ENCODE peak calls at places on chromosome 6, in seven cellular contexts. Q, O, U, Y, E, H and C are unnamed samples.

GRCh38 chr6:38804368-38804767 is 89.3 kb downstream of the DNAH8 start:
- DNase-seq in U (no peak), O (no peak), Y (no peak), E (no peak), H (no peak), Q (no peak), C (no peak)

GRCh38 chr6:29014729-29015608 is 9.9 kb upstream of the ZNF311 start:
- DNase-seq in Q (no peak), E (no peak), O (no peak), U (no peak), H (no peak), Y (no peak), C (no peak)

GRCh38 chr6:90139272-90139817 is 157.3 kb downstream of the BACH2 start:
- DNase-seq in Q (no peak), Y (no peak), U (no peak), E (no peak), H (no peak), O (no peak), C (no peak)

GRCh38 chr6:135576055-135576454 is 78.5 kb upstream of the AHI1 start:
- DNase-seq in Q (no peak), U (no peak), H (no peak), O (no peak), Y (no peak), E (no peak), C (no peak)

GRCh38 chr6:144574796-144575195 is 289.7 kb downstream of the UTRN start:
- DNase-seq in U (no peak), E (no peak), Y (no peak), O (no peak), H (no peak), Q (no peak), C (no peak)

GRCh38 chr6:107811591-107812218 is 12.4 kb downstream of the SCML4 start:
- DNase-seq in H (no peak), Y (no peak), U (no peak), E (no peak), O (peak; percentile 16), Q (no peak), C (no peak)

GRCh38 chr6:143238306-143238705 is 177.6 kb downstream of the AIG1 start:
- DNase-seq in U (no peak), H (no peak), Q (no peak), O (no peak), E (no peak), Y (no peak), C (no peak)

GRCh38 chr6:43747734-43748133 is 22.3 kb upstream of the VEGFA start:
- DNase-seq in Q (peak; percentile 7), O (no peak), H (no peak), E (no peak), Y (no peak), U (no peak), C (no peak)

GRCh38 chr6:134607411-134607810 is 289.5 kb upstream of the SGK1 start:
- DNase-seq in H (no peak), E (no peak), U (no peak), Q (no peak), O (no peak), Y (no peak), C (no peak)

GRCh38 chr6:45265246-45265645 is 62.9 kb upstream of the RUNX2 start:
- DNase-seq in O (no peak), E (no peak), H (no peak), U (no peak), Y (no peak), Q (no peak), C (no peak)

GRCh38 chr6:47478233-47479155 is 905 bp downstream of the CD2AP start:
- DNase-seq in H (no peak), O (no peak), Y (peak; percentile 38), Q (no peak), U (no peak), E (no peak), C (no peak)

GRCh38 chr6:34864007-34864406 is 23.8 kb downstream of the TAF11 start:
- DNase-seq in U (no peak), E (no peak), Y (no peak), Q (no peak), O (no peak), H (no peak), C (no peak)

GRCh38 chr6:146912730-146913680 is 291.2 kb upstream of the STXBP5 start:
- DNase-seq in H (no peak), Y (no peak), O (no peak), Q (no peak), E (no peak), U (no peak), C (no peak)

DNA sequence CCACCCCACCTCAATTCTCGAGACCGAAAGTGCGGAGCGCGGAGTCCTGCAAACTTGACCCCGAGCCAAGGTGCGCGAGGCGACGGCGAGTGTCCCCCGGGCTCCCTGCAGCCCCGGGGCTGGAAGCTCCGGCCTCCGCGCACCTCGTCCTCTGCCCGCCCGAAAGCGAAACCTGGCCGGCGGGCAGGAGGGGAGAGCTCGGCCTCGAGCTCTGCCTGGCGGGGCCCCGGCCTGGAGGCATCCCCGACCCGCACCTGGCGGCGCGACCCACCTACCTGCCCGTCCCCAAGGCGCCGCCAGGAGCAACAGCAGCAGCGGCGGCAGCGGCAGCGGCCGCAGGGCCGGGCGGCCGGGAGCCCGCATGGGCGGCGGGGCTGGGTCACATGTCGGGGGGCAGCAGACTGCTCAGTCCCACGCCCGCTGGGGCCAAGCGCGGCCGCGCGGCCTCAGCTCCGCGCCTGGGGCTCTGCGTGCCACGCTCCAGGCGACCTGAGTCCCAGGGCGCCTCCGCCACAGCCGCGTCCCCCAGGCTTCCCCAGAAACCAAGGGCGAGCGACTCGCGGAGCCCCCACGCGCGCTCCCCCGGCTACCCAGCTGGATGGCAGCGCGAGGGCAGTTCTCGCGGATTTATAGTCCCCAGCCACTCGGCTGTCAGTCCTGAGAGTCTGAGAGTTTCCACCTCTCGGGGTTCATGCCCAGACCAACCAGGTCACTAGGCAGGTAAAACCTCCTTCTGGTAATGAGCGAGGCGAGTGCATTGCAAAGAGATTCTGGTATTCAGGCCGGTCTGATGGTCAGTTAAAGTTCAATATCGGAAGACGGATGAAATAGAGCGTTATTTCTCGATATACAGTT is at the start of gene IL20RA:
- DNase-seq in O (peak; percentile 38), Y (peak; percentile 30), U (peak; percentile 46), E (no peak), Q (peak; percentile 67), H (no peak), C (no peak)
- H3K9me3 ChIP-seq in O (no peaks in the 10 kb centered on the region), Y (no peaks in the 10 kb centered on the region), U (no peaks in the 10 kb centered on the region), E (no peaks in the 10 kb centered on the region), Q (no peaks in the 10 kb centered on the region), H (no peaks in the 10 kb centered on the region), C (no peaks in the 10 kb centered on the region)

GRCh38 chr6:19268117-19268516 is 569.1 kb upstream of the ID4 start:
- DNase-seq in Y (no peak), E (no peak), Q (no peak), H (no peak), U (no peak), O (no peak), C (no peak)

GRCh38 chr6:19269341-19269898 is 567.8 kb upstream of the ID4 start:
- DNase-seq in O (no peak), Y (no peak), U (no peak), E (no peak), H (no peak), Q (no peak), C (no peak)

GRCh38 chr6:19270616-19271015 is 566.6 kb upstream of the ID4 start:
- DNase-seq in Q (no peak), U (no peak), Y (no peak), E (no peak), O (no peak), H (no peak), C (no peak)

DNA sequence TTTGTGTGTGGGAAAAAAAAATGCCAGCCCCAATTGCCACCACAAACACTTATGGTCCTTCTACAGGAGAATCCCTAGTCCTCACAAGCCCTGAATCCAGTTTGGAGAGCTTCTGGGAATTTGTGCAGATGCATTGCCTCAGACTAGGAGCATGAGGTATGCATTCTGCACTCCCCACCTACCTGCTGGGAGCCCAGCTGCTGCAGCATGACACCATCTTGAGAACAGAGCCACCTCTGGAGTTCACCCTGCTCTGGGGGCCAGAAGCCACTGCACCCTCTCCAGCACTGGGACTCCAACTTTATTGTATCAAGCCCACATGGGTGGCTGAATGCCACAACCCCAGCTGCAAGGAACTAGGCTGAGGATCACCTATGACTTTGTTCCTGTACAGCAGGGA is 568.5 kb upstream of the ID4 start:
- DNase-seq in U (no peak), H (no peak), E (no peak), Q (no peak), Y (no peak), O (no peak), C (no peak)
- H3K9me3 ChIP-seq in U (no peaks in the 10 kb centered on the region), H (no peaks in the 10 kb centered on the region), E (no peaks in the 10 kb centered on the region), Q (peaks cover 3% of the 10 kb centered on the region), Y (no peaks in the 10 kb centered on the region), O (no peaks in the 10 kb centered on the region), C (no peaks in the 10 kb centered on the region)

DNA sequence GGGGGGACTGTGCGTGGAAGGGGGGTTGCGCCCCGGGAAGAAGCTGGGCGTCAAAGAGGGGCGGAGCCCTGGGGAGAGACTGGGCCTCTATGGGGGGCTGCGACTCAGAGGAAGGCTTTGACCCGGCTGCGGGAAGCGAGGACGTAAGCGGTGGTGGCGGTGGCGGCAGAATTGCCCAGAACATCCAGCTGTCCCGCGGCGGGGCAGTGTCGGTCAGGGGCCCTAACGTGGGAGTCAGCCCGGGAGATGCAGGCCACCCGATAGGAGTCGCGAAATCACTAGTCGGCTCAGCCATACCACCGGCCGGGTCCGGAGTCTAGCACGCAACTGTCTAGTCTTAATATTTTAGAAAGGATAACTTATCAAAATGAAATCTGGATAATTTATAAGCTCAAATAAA is 387.6 kb upstream of the EYS start:
- DNase-seq in Q (no peak), U (no peak), E (no peak), H (no peak), O (no peak), Y (no peak), C (no peak)
- H3K9me3 ChIP-seq in Q (no peaks in the 10 kb centered on the region), U (no peaks in the 10 kb centered on the region), E (no peaks in the 10 kb centered on the region), H (no peaks in the 10 kb centered on the region), O (no peaks in the 10 kb centered on the region), Y (no peaks in the 10 kb centered on the region), C (no peaks in the 10 kb centered on the region)

DNA sequence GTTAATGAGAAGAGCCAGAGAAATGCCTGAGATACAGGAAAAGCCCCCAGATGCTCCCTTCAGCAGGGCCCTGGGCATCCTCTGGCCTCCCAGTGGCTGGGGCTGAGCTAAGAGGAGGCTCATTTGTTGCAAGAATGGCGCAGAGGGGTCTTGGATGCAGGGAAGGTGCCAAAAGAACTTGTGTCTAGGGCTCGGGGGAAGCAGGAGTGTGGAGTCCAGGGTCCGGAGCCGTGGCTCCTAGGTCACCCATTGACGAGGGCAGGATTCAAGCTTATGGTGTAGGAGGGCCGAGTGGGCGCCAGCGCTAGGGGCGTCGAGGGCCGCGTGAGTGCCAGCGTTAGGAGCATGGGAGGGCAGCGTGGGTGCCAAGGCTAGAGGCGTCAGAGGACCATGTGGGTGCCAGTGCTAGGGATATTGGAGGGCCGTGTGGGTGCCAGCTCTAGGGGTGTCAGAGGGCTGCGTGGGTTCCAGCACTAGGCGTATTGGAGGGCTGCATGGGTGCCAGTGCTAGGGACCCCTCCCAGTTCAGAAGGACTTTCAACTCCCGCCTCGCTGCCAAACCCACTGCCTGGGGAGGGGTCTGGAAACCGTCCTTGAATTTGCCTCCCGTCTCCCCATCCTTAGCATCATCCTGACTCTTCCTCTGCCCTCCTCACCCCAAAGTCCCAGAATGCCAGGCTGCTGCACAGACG is 250.5 kb upstream of the AFDN start:
- DNase-seq in O (no peak), Q (peak; percentile 25), Y (no peak), H (no peak), U (no peak), E (no peak), C (no peak)
- H3K9me3 ChIP-seq in O (no peaks in the 10 kb centered on the region), Q (no peaks in the 10 kb centered on the region), Y (no peaks in the 10 kb centered on the region), H (no peaks in the 10 kb centered on the region), U (no peaks in the 10 kb centered on the region), E (no peaks in the 10 kb centered on the region), C (no peaks in the 10 kb centered on the region)